ENCODE peak calls at places on chromosomes 13 and 19, in eight cellular contexts. X is progenitor cell of endocrine pancreas, L is pons, I is GM04503, S is kidney tubule cell, H is SHP77, P is nucleus accumbens, Z is EL. Y is an unnamed sample.

GRCh38 chr13:78192721-78193120 is 274.1 kb upstream of the EDNRB start:
- DNase-seq in H (no peak), L (no peak), S (peak; percentile 82), Z (peak; percentile 81), X (no peak), P (no peak), I (peak; percentile 10), Y (no peak)

GRCh38 chr13:32010137-32010536 is 21.4 kb upstream of the FRY start:
- DNase-seq in I (peak; percentile 23), S (no peak), L (no peak), X (no peak), Z (no peak), H (no peak), P (no peak), Y (no peak)

GRCh38 chr13:36445806-36446423 is 13.6 kb downstream of the CCNA1 start:
- DNase-seq in I (no peak), Z (no peak), P (no peak), L (no peak), S (no peak), H (no peak), X (no peak), Y (no peak)

GRCh38 chr19:42928896-42929295 is 8.1 kb downstream of the PSG7 start:
- DNase-seq in I (no peak), S (no peak), Z (no peak), L (no peak), H (no peak), X (no peak), P (no peak), Y (no peak)

GRCh38 chr13:100602472-100603142 is 14.0 kb upstream of the GGACT start:
- DNase-seq in L (no peak), Z (no peak), H (no peak), S (no peak), X (no peak), I (no peak), P (no peak), Y (no peak)

GRCh38 chr19:10431943-10432735 is 11.8 kb downstream of the PDE4A start:
- DNase-seq in X (no peak), L (no peak), S (no peak), Z (peak; percentile 55), P (no peak), H (no peak), I (no peak), Y (no peak)

GRCh38 chr13:44574466-44574855 is 1.7 kb downstream of the TSC22D1 start:
- DNase-seq in X (no peak), L (no peak), Z (no peak), P (no peak), H (no peak), S (no peak), I (no peak), Y (no peak)

GRCh38 chr19:44657211-44657921 is 13.7 kb downstream of the PVR start:
- DNase-seq in I (no peak), S (peak; percentile 63), L (no peak), H (peak; percentile 26), P (peak; percentile 38), X (peak; percentile 70), Z (peak; percentile 69), Y (no peak)

GRCh38 chr13:59409211-59409610 is 754.5 kb downstream of the DIAPH3 start:
- DNase-seq in I (no peak), X (no peak), H (no peak), P (peak; percentile 1), S (no peak), L (peak; percentile 38), Z (no peak), Y (no peak)

GRCh38 chr13:41420146-41420545 is 37.2 kb upstream of the RGCC start:
- DNase-seq in P (no peak), H (no peak), Z (no peak), S (no peak), X (no peak), I (no peak), L (no peak), Y (no peak)

GRCh38 chr13:28478127-28478526 is 16.8 kb downstream of the FLT1 start:
- DNase-seq in X (no peak), Z (peak; percentile 80), I (no peak), H (no peak), S (no peak), L (no peak), P (no peak), Y (no peak)

GRCh38 chr13:106919638-106920037 is 351.7 kb upstream of the ARGLU1 start:
- DNase-seq in I (no peak), P (no peak), L (no peak), Z (no peak), S (no peak), H (no peak), X (no peak), Y (no peak)

GRCh38 chr19:11446652-11447301 is 11.3 kb downstream of the PRKCSH start:
- DNase-seq in L (peak; percentile 92), Z (peak; percentile 38), P (peak; percentile 85), H (peak; percentile 33), I (no peak), S (peak; percentile 25), X (peak; percentile 66), Y (no peak)

GRCh38 chr19:7789447-7789846 is 26.4 kb downstream of the CLEC4M start:
- DNase-seq in H (no peak), S (no peak), L (no peak), Z (no peak), I (no peak), X (no peak), P (no peak), Y (no peak)

GRCh38 chr19:42284641-42285341 is 15.7 kb downstream of the CIC start:
- DNase-seq in S (no peak), I (no peak), H (no peak), X (no peak), L (peak; percentile 20), Z (no peak), P (no peak), Y (no peak)

GRCh38 chr19:39406656-39407393 is at the start of gene ZFP36:
- DNase-seq in H (peak; percentile 71), L (peak; percentile 59), I (no peak), S (peak; percentile 89), P (peak; percentile 71), X (peak; percentile 69), Z (peak; percentile 86), Y (no peak)

GRCh38 chr13:57629391-57629804 is 2.1 kb upstream of the PCDH17 start:
- DNase-seq in H (peak; percentile 30), L (peak; percentile 72), S (no peak), I (no peak), P (peak; percentile 63), X (no peak), Z (no peak), Y (no peak)

GRCh38 chr13:40668335-40668734 is 1.9 kb upstream of the FOXO1 start:
- DNase-seq in S (no peak), H (no peak), X (no peak), L (no peak), I (no peak), P (no peak), Z (no peak), Y (no peak)

GRCh38 chr19:30395283-30395682 is 23.1 kb downstream of the ZNF536 start:
- DNase-seq in H (no peak), S (no peak), X (no peak), I (no peak), P (no peak), Z (no peak), L (no peak), Y (no peak)

GRCh38 chr19:47637550-47637949 is 28.6 kb downstream of the BICRA start:
- DNase-seq in P (no peak), I (peak; percentile 49), Z (peak; percentile 36), S (no peak), L (no peak), X (no peak), H (no peak), Y (peak; percentile 49)

GRCh38 chr13:20702530-20702929 is 969 bp upstream of the IL17D start:
- DNase-seq in X (no peak), H (no peak), L (peak; percentile 68), I (no peak), Z (no peak), P (no peak), S (no peak), Y (no peak)

GRCh38 chr13:26983533-26984315 is 187.9 kb downstream of the USP12 start:
- DNase-seq in Z (peak; percentile 48), I (no peak), H (no peak), P (no peak), S (peak; percentile 54), L (no peak), X (no peak), Y (no peak)

GRCh38 chr19:35254341-35255297 is 5.8 kb downstream of the LSR start:
- DNase-seq in S (no peak), I (no peak), Z (no peak), X (no peak), H (no peak), L (no peak), P (no peak), Y (no peak)

GRCh38 chr13:45500492-45501174 is 35.9 kb downstream of the COG3 start:
- DNase-seq in H (no peak), S (peak; percentile 92), Z (peak; percentile 93), X (no peak), P (no peak), I (peak; percentile 68), L (peak; percentile 60), Y (peak; percentile 76)

GRCh38 chr13:99214232-99214631 is 13.6 kb downstream of the UBAC2 start:
- DNase-seq in I (no peak), X (no peak), H (no peak), S (no peak), L (no peak), Z (no peak), P (no peak), Y (no peak)

GRCh38 chr13:33514362-33514761 is 228.8 kb upstream of the STARD13 start:
- DNase-seq in S (no peak), P (no peak), I (no peak), L (no peak), H (no peak), X (no peak), Z (no peak), Y (no peak)

GRCh38 chr13:55341891-55342290 is 1798.8 kb upstream of the PRR20A start:
- DNase-seq in Z (no peak), H (no peak), X (no peak), S (no peak), P (no peak), I (no peak), L (no peak), Y (no peak)

GRCh38 chr13:33194820-33195692 is 90.5 kb downstream of the STARD13 start:
- DNase-seq in I (peak; percentile 86), Z (peak; percentile 82), X (no peak), P (no peak), H (peak; percentile 54), L (no peak), S (peak; percentile 56), Y (peak; percentile 89)

GRCh38 chr13:107767119-107767518 is 448.2 kb downstream of the LIG4 start:
- DNase-seq in P (no peak), L (no peak), Z (no peak), S (peak; percentile 66), I (no peak), H (peak; percentile 76), X (no peak), Y (no peak)

GRCh38 chr13:94154362-94154761 is 325.1 kb downstream of the DCT start:
- DNase-seq in Z (peak; percentile 51), P (no peak), I (peak; percentile 72), H (no peak), L (no peak), S (peak; percentile 2), X (no peak), Y (peak; percentile 38)

GRCh38 chr19:15368798-15369593 is 10.6 kb downstream of the AKAP8 start:
- DNase-seq in I (no peak), S (no peak), P (no peak), Z (no peak), L (no peak), H (no peak), X (no peak), Y (no peak)

GRCh38 chr13:98984983-98985382 is 7.1 kb upstream of the DOCK9 start:
- DNase-seq in Z (no peak), H (no peak), I (no peak), P (no peak), X (no peak), L (no peak), S (no peak), Y (no peak)

GRCh38 chr13:103324641-103325040 is 258.4 kb upstream of the SLC10A2 start:
- DNase-seq in P (no peak), H (no peak), I (no peak), X (no peak), Z (no peak), L (no peak), S (no peak), Y (no peak)

GRCh38 chr13:101115762-101116161 is 300.5 kb downstream of the NALCN start:
- DNase-seq in H (no peak), S (peak; percentile 5), P (no peak), L (peak; percentile 67), Z (no peak), X (no peak), I (no peak), Y (no peak)